ENCODE peak calls at places on chromosomes 11 and 22, in eight cellular contexts. J is NCI-H1436, W is IMR-90, X is sciatic nerve, M is KBM-7, D is ELR, B is retina, O is neural crest cell. V is an unnamed sample.

GRCh38 chr11:32792948-32793475 is 1.4 kb downstream of the CCDC73 start:
- DNase-seq in J (peak; percentile 42), M (peak; percentile 78), B (peak; percentile 79), X (peak; percentile 76), D (peak; percentile 64), O (peak; percentile 68), W (peak; percentile 27), V (peak; percentile 61)

GRCh38 chr11:115084191-115084590 is 405.9 kb downstream of the NXPE2 start:
- DNase-seq in W (no peak), J (no peak), D (no peak), O (no peak), X (no peak), B (no peak), M (no peak), V (no peak)

GRCh38 chr11:95426823-95427462 is 195.9 kb upstream of the SESN3 start:
- DNase-seq in M (no peak), W (no peak), O (no peak), D (no peak), J (no peak), X (no peak), B (no peak), V (no peak)

GRCh38 chr11:12717851-12718291 is 43.6 kb downstream of the TEAD1 start:
- DNase-seq in M (no peak), W (no peak), D (peak; percentile 51), B (no peak), X (no peak), J (no peak), O (no peak), V (peak; percentile 71)

GRCh38 chr22:44580176-44580575 is 82.1 kb upstream of the RTL6 start:
- DNase-seq in O (no peak), M (no peak), W (no peak), B (no peak), D (no peak), X (peak; percentile 21), J (no peak), V (no peak)

GRCh38 chr11:119481667-119482400 is 58.9 kb upstream of the THY1 start:
- DNase-seq in J (no peak), W (no peak), M (no peak), B (no peak), D (no peak), X (no peak), O (no peak), V (no peak)

GRCh38 chr22:32317524-32317923 is 40.1 kb upstream of the RFPL3 start:
- DNase-seq in W (no peak), M (no peak), O (no peak), B (no peak), D (no peak), J (no peak), X (peak; percentile 7), V (no peak)

GRCh38 chr11:57410287-57410686 is 16.6 kb downstream of the SLC43A3 start:
- DNase-seq in O (no peak), J (no peak), X (no peak), B (no peak), W (peak; percentile 96), D (peak; percentile 73), M (no peak), V (peak; percentile 80)

GRCh38 chr11:127054153-127054552 is 53.6 kb upstream of the KIRREL3 start:
- DNase-seq in J (no peak), D (no peak), X (no peak), W (no peak), B (no peak), O (no peak), M (no peak), V (no peak)

GRCh38 chr11:116513894-116514293 is 258.9 kb downstream of the BUD13 start:
- DNase-seq in X (no peak), M (peak; percentile 40), B (no peak), J (no peak), D (peak; percentile 61), W (peak; percentile 28), O (peak; percentile 36), V (peak; percentile 32)

GRCh38 chr11:123303924-123304323 is 108.9 kb upstream of the CLMP start:
- DNase-seq in O (no peak), J (no peak), X (no peak), M (no peak), W (no peak), B (no peak), D (no peak), V (no peak)

GRCh38 chr11:76314741-76315090 is 66.2 kb downstream of the THAP12 start:
- DNase-seq in O (no peak), W (peak; percentile 61), X (no peak), M (no peak), D (peak; percentile 73), B (no peak), J (no peak), V (peak; percentile 52)

GRCh38 chr22:40487663-40488249 is 117.4 kb downstream of the SGSM3 start:
- DNase-seq in W (peak; percentile 47), X (no peak), O (no peak), J (peak; percentile 9), M (peak; percentile 42), B (no peak), D (peak; percentile 63), V (no peak)

GRCh38 chr11:128568166-128568778 is 19.1 kb downstream of the ETS1 start:
- DNase-seq in W (no peak), B (no peak), J (no peak), X (no peak), M (no peak), O (no peak), D (no peak), V (no peak)

GRCh38 chr22:43633631-43634030 is 178.5 kb downstream of the EFCAB6 start:
- DNase-seq in W (no peak), B (no peak), O (no peak), D (no peak), X (no peak), M (no peak), J (no peak), V (no peak)

GRCh38 chr11:8382436-8383053 is 118.9 kb upstream of the LMO1 start:
- DNase-seq in D (peak; percentile 78), X (no peak), W (peak; percentile 33), J (no peak), O (no peak), M (no peak), B (no peak), V (peak; percentile 85)

GRCh38 chr22:48370508-48371325 is 1457.0 kb downstream of the BRD1 start:
- DNase-seq in M (no peak), W (no peak), O (no peak), B (no peak), X (no peak), J (no peak), D (no peak), V (no peak)

GRCh38 chr11:118619444-118620205 is 12.2 kb downstream of the PHLDB1 start:
- DNase-seq in J (no peak), W (peak; percentile 98), B (no peak), M (peak; percentile 72), X (no peak), D (peak; percentile 96), O (no peak), V (peak; percentile 98)

V was measured in M059J.